ENCODE peak calls at places on chromosomes 5 and 9, in five cellular contexts. V is iPS-NIHi11, M is neuronal stem cell, D is aorta, I is NCI-H748 treated with DMSO at 0.1 percent for 48 hours. E is an unnamed sample.

GRCh38 chr5:123876265-123876790 is 364.4 kb downstream of the CSNK1G3 start:
- DNase-seq in I (no peak), V (no peak), M (no peak), D (no peak), E (no peak)

GRCh38 chr5:90548069-90548593 is 10.5 kb upstream of the ADGRV1 start:
- DNase-seq in D (no peak), M (no peak), V (no peak), I (peak), E (peak)

GRCh38 chr9:126049088-126049487 is 277.5 kb upstream of the MVB12B start:
- DNase-seq in M (peak), I (no peak), D (no peak), V (no peak), E (no peak)

GRCh38 chr9:116208417-116209232 is 55.0 kb downstream of the PAPPA start:
- DNase-seq in I (no peak), V (no peak), M (no peak), D (no peak), E (peak)

GRCh38 chr5:95895223-95895622 is 66.4 kb downstream of the ELL2 start:
- DNase-seq in V (no peak), M (peak), I (no peak), D (no peak), E (no peak)

GRCh38 chr9:38659538-38659937 is 39.1 kb upstream of the ANKRD18A start:
- DNase-seq in V (no peak), I (no peak), M (no peak), D (no peak), E (no peak)

GRCh38 chr5:181156758-181157157 is 9.4 kb downstream of the OR2V2 start:
- DNase-seq in D (no peak), M (no peak), V (no peak), I (no peak), E (no peak)

GRCh38 chr5:72882989-72883388 is 66.5 kb downstream of the TNPO1 start:
- DNase-seq in V (no peak), D (no peak), M (no peak), I (no peak), E (no peak)

GRCh38 chr5:91357012-91357634 is 26.0 kb downstream of the ARRDC3 start:
- DNase-seq in V (peak), M (no peak), I (peak), D (no peak), E (no peak)

GRCh38 chr5:151038801-151039238 is 18.4 kb downstream of the GPX3 start:
- DNase-seq in D (no peak), I (no peak), V (no peak), M (no peak), E (peak)

GRCh38 chr5:56172225-56172624 is 60.9 kb downstream of the ANKRD55 start:
- DNase-seq in I (no peak), V (no peak), M (no peak), D (no peak), E (no peak)

GRCh38 chr9:89953824-89954223 is 349.0 kb downstream of the GADD45G start:
- DNase-seq in V (no peak), I (no peak), D (no peak), M (no peak), E (no peak)

GRCh38 chr9:93896093-93896492 is 59.1 kb downstream of the BARX1 start:
- DNase-seq in V (no peak), M (no peak), D (no peak), I (no peak), E (no peak)

GRCh38 chr9:76691761-76692313 is 72.4 kb upstream of the PCA3 start:
- DNase-seq in M (no peak), I (peak), D (no peak), V (peak), E (no peak)

GRCh38 chr5:78509145-78509865 is 139.3 kb downstream of the LHFPL2 start:
- DNase-seq in M (no peak), D (no peak), V (no peak), I (no peak), E (no peak)

GRCh38 chr5:37751227-37751626 is 88.6 kb downstream of the GDNF start:
- DNase-seq in M (no peak), V (no peak), D (no peak), I (no peak), E (no peak)

GRCh38 chr5:38249286-38249685 is 9.1 kb upstream of the EGFLAM start:
- DNase-seq in V (no peak), M (no peak), I (no peak), D (no peak), E (peak)

GRCh38 chr9:32551491-32552049 is 557 bp upstream of the SMIM27 start:
- DNase-seq in I (peak), V (no peak), D (peak), M (peak), E (peak)

GRCh38 chr5:74394924-74395880 is 245.3 kb downstream of the ENC1 start:
- DNase-seq in V (peak), M (no peak), D (no peak), I (no peak), E (no peak)